ENCODE peak calls at places on chromosomes 16 and 17, in seven cellular contexts. Q is globus pallidus, X is endothelial cell, K is T-cell, O is GOT3, T is AG04449, W is HTR-8/SVneo. U is an unnamed sample.

GRCh38 chr17:79670537-79671386 is 59.9 kb upstream of the RBFOX3 start:
- DNase-seq in T (no peak), W (no peak), X (no peak), O (no peak), K (no peak), Q (no peak), U (no peak)

GRCh38 chr17:77329741-77330531 is 189.2 kb downstream of the SEC14L1 start:
- DNase-seq in K (no peak), T (no peak), O (no peak), X (no peak), W (no peak), Q (no peak), U (no peak)

GRCh38 chr16:26491962-26492361 is 574.8 kb upstream of the C16orf82 start:
- DNase-seq in O (no peak), Q (no peak), K (no peak), W (no peak), T (no peak), X (no peak), U (no peak)

GRCh38 chr17:60630352-60630751 is 30.4 kb downstream of the PPM1D start:
- DNase-seq in O (no peak), X (no peak), T (no peak), K (no peak), Q (no peak), W (no peak), U (no peak)

GRCh38 chr17:73088561-73088960 is 3.9 kb downstream of the SLC39A11 start:
- DNase-seq in Q (no peak), K (no peak), W (no peak), T (no peak), X (no peak), O (no peak), U (no peak)

GRCh38 chr16:85990861-85991301 is 91.9 kb downstream of the IRF8 start:
- DNase-seq in O (no peak), W (no peak), K (no peak), Q (no peak), T (no peak), X (no peak), U (no peak)

GRCh38 chr17:77819497-77819896 is 139.0 kb upstream of the TNRC6C start:
- DNase-seq in Q (no peak), X (no peak), W (no peak), O (no peak), K (no peak), T (no peak), U (no peak)

GRCh38 chr17:76725580-76726230 is 701 bp downstream of the JMJD6 start:
- DNase-seq in T (no peak), W (no peak), Q (peak; percentile 50), X (no peak), K (peak; percentile 61), O (no peak), U (no peak)

GRCh38 chr16:12651765-12652531 is 151.7 kb downstream of the CPPED1 start:
- DNase-seq in K (no peak), W (no peak), O (no peak), X (no peak), T (no peak), Q (no peak), U (peak; percentile 58)

GRCh38 chr17:61454095-61454931 is 2.1 kb downstream of the TBX4 start:
- DNase-seq in X (no peak), O (no peak), K (no peak), T (no peak), Q (no peak), W (no peak), U (no peak)